ENCODE peak calls at places on chromosomes 11 and 22, in eight cellular contexts. Y is NCI-H1105 treated with DMSO at 0.1 percent for 48 hours, R is NCI-H1092, I is kidney, P is fibroblast of villous mesenchyme, D is neural progenitor cell, L is epithelial cell of esophagus, J is mesendoderm. G is an unnamed sample.

GRCh38 chr11:13440100-13440855 is 22.7 kb downstream of the BTBD10 start:
- DNase-seq in Y (peak; percentile 4), R (no peak), I (no peak), P (peak; percentile 93), D (no peak), L (peak; percentile 92), J (peak; percentile 46), G (no peak)

GRCh38 chr11:19929655-19930054 is 217.0 kb downstream of the NAV2 start:
- DNase-seq in Y (no peak), R (no peak), I (no peak), P (peak; percentile 24), D (no peak), L (no peak), J (no peak), G (no peak)

GRCh38 chr22:49380828-49381114 is 446.9 kb downstream of the BRD1 start:
- DNase-seq in Y (no peak), R (no peak), I (no peak), P (no peak), D (no peak), L (no peak), J (no peak), G (no peak)

GRCh38 chr11:75471134-75471943 is 38.3 kb upstream of the KLHL35 start:
- DNase-seq in Y (no peak), R (no peak), I (peak; percentile 60), P (no peak), D (peak; percentile 56), L (no peak), J (no peak), G (no peak)

GRCh38 chr11:134578807-134579708 is 167.0 kb upstream of the B3GAT1 start:
- DNase-seq in Y (no peak), R (no peak), I (no peak), P (no peak), D (no peak), L (no peak), J (peak; percentile 14), G (no peak)

GRCh38 chr22:20775342-20775895 is 1.5 kb downstream of the SERPIND1 start:
- DNase-seq in Y (no peak), R (no peak), I (no peak), P (no peak), D (no peak), L (no peak), J (no peak), G (no peak)

GRCh38 chr11:78351193-78351592 is 66.4 kb downstream of the GAB2 start:
- DNase-seq in Y (no peak), R (peak; percentile 53), I (no peak), P (no peak), D (peak; percentile 38), L (no peak), J (no peak), G (no peak)

GRCh38 chr22:17057959-17058814 is 26.6 kb upstream of the IL17RA start:
- DNase-seq in Y (peak; percentile 54), R (peak; percentile 53), I (no peak), P (peak; percentile 68), D (peak; percentile 76), L (peak; percentile 70), J (peak; percentile 71), G (no peak)

GRCh38 chr11:102552447-102553200 is 22.1 kb upstream of the MMP7 start:
- DNase-seq in Y (no peak), R (no peak), I (no peak), P (no peak), D (no peak), L (peak; percentile 76), J (peak; percentile 45), G (no peak)

GRCh38 chr11:111176603-111177002 is 68.9 kb upstream of the POU2AF2 start:
- DNase-seq in Y (no peak), R (no peak), I (no peak), P (no peak), D (no peak), L (peak; percentile 36), J (no peak), G (no peak)

GRCh38 chr11:91257593-91258170 is 966.9 kb upstream of the FAT3 start:
- DNase-seq in Y (no peak), R (no peak), I (no peak), P (no peak), D (no peak), L (no peak), J (no peak), G (no peak)

GRCh38 chr22:39545310-39546063 is 12.9 kb upstream of the RPS19BP1 start:
- DNase-seq in Y (no peak), R (no peak), I (no peak), P (peak; percentile 48), D (peak; percentile 88), L (peak; percentile 60), J (peak; percentile 77), G (no peak)

GRCh38 chr11:112280268-112281126 is 19.8 kb upstream of the PLET1 start:
- DNase-seq in Y (peak; percentile 92), R (peak; percentile 82), I (no peak), P (peak; percentile 87), D (peak; percentile 91), L (peak; percentile 87), J (peak; percentile 87), G (no peak)

GRCh38 chr22:44332946-44333345 is 20.2 kb upstream of the SHISAL1 start:
- DNase-seq in Y (no peak), R (no peak), I (no peak), P (no peak), D (no peak), L (no peak), J (no peak), G (no peak)

GRCh38 chr11:125192717-125193116 is 28.2 kb downstream of the PKNOX2 start:
- DNase-seq in Y (no peak), R (no peak), I (no peak), P (no peak), D (no peak), L (no peak), J (no peak), G (no peak)

GRCh38 chr11:66119348-66120133 is 49.5 kb downstream of the PACS1 start:
- DNase-seq in Y (no peak), R (no peak), I (no peak), P (peak; percentile 98), D (peak; percentile 52), L (peak; percentile 87), J (peak; percentile 99), G (no peak)

G was measured in ascending aorta.